ENCODE peak calls at places on chromosome 20, in ten cellular contexts. R is activated B cell treated with CpG ODN at 0.5 μM for 24 hours; Q is central memory CD4-positive, alpha-beta T cell; Y is activated CD4-positive, alpha-beta T cell treated with anti-CD3 and anti-CD28 coated beads, Interleukin-2, amount 50 U/mL, for 1 hour; B is HEK293T; I is NCI-H460; U is B cell; D is suprapubic skin; H is ovary; K is stimulated activated naive CD4-positive, alpha-beta T cell. E is an unnamed sample.

GRCh38 chr20:49037962-49038387 is 8.1 kb upstream of the CSE1L start:
- DNase-seq in R (no peak), Q (peak), Y (peak), B (no peak), I (no peak), U (no peak), D (no peak), H (no peak), K (no peak), E (no peak)

GRCh38 chr20:24163501-24163900 is 174.9 kb upstream of the GGTLC1 start:
- DNase-seq in R (no peak), Q (no peak), Y (no peak), B (no peak), I (no peak), U (no peak), D (no peak), H (no peak), K (no peak), E (no peak)

GRCh38 chr20:63475209-63475608 is 2.8 kb upstream of the KCNQ2 start:
- DNase-seq in R (no peak), Q (no peak), Y (no peak), B (no peak), I (peak), U (no peak), D (no peak), H (no peak), K (no peak), E (peak)

GRCh38 chr20:46179811-46180326 is 61.8 kb downstream of the CD40 start:
- DNase-seq in R (no peak), Q (no peak), Y (no peak), B (no peak), I (no peak), U (no peak), D (no peak), H (no peak), K (no peak), E (no peak)

GRCh38 chr20:17895641-17896246 is 72.8 kb downstream of the SNX5 start:
- DNase-seq in R (peak), Q (no peak), Y (no peak), B (no peak), I (no peak), U (peak), D (peak), H (peak), K (no peak), E (no peak)

GRCh38 chr20:21027569-21027968 is 78.6 kb downstream of the LINC00237 start:
- DNase-seq in R (no peak), Q (no peak), Y (no peak), B (peak), I (peak), U (no peak), D (no peak), H (no peak), K (no peak), E (peak)

GRCh38 chr20:35404614-35405259 is 7.0 kb downstream of the UQCC1 start:
- DNase-seq in R (no peak), Q (peak), Y (no peak), B (no peak), I (no peak), U (peak), D (no peak), H (no peak), K (no peak), E (no peak)

GRCh38 chr20:59939052-59939878 is 840 bp downstream of the PPP1R3D start:
- DNase-seq in R (peak), Q (no peak), Y (no peak), B (no peak), I (no peak), U (peak), D (no peak), H (no peak), K (no peak), E (peak)

E was measured in ELF-1.